ENCODE peak calls at places on chromosomes 13 and 19, in five cellular contexts. A, L, X, P and F are unnamed samples.

GRCh38 chr13:29801737-29802305 is 48.6 kb downstream of the UBL3 start:
- DNase-seq in A (peak; percentile 65), L (peak; percentile 64), P (no peak), X (no peak), F (peak; percentile 39)

GRCh38 chr13:110062777-110063442 is 244.0 kb downstream of the COL4A1 start:
- DNase-seq in X (no peak), A (no peak), L (no peak), P (no peak), F (no peak)

GRCh38 chr19:18202759-18203407 is 959 bp downstream of the RAB3A start:
- DNase-seq in A (peak; percentile 77), P (peak; percentile 65), L (no peak), X (no peak), F (no peak)

GRCh38 chr19:19805480-19805879 is 16.1 kb downstream of the ZNF506 start:
- DNase-seq in L (no peak), A (no peak), P (no peak), X (no peak), F (no peak)

GRCh38 chr13:40517486-40518311 is 148.7 kb downstream of the FOXO1 start:
- DNase-seq in P (no peak), A (no peak), L (no peak), X (no peak), F (no peak)

GRCh38 chr13:37505531-37505930 is 93.0 kb downstream of the POSTN start:
- DNase-seq in X (no peak), A (no peak), L (no peak), P (no peak), F (no peak)

GRCh38 chr13:96091164-96091931 is 1.4 kb downstream of the HS6ST3 start:
- DNase-seq in P (no peak), A (peak; percentile 63), L (peak; percentile 46), X (no peak), F (no peak)

GRCh38 chr13:46063292-46063691 is 10.7 kb upstream of the ZC3H13 start:
- DNase-seq in A (no peak), X (no peak), L (no peak), P (no peak), F (no peak)

GRCh38 chr19:50460161-50460765 is 16.0 kb upstream of the EMC10 start:
- DNase-seq in P (no peak), X (no peak), A (no peak), L (no peak), F (no peak)

GRCh38 chr13:26985285-26985878 is 186.2 kb downstream of the USP12 start:
- DNase-seq in L (peak; percentile 74), X (peak; percentile 38), A (no peak), P (no peak), F (peak; percentile 77)

GRCh38 chr13:45604892-45605291 is 10.6 kb downstream of the ERICH6B start:
- DNase-seq in X (no peak), L (peak; percentile 19), A (no peak), P (no peak), F (no peak)

GRCh38 chr13:70523622-70524021 is 415.4 kb upstream of the KLHL1 start:
- DNase-seq in X (no peak), P (no peak), L (no peak), A (no peak), F (no peak)

GRCh38 chr13:99630269-99630898 is 129.1 kb downstream of the TM9SF2 start:
- DNase-seq in L (no peak), X (no peak), P (peak; percentile 61), A (no peak), F (no peak)

GRCh38 chr13:73440296-73440895 is 381.6 kb downstream of the KLF5 start:
- DNase-seq in P (no peak), X (no peak), A (no peak), L (peak; percentile 60), F (no peak)

GRCh38 chr13:78759704-78760103 is 100.7 kb upstream of the OBI1 start:
- DNase-seq in A (no peak), X (no peak), P (no peak), L (peak; percentile 34), F (no peak)

GRCh38 chr13:112760440-112760839 is 70.6 kb downstream of the ATP11A start:
- DNase-seq in A (no peak), P (no peak), L (no peak), X (no peak), F (no peak)

GRCh38 chr19:4066176-4066606 is 508 bp downstream of the ZBTB7A start:
- DNase-seq in X (no peak), A (peak; percentile 84), L (no peak), P (no peak), F (no peak)

GRCh38 chr13:46274094-46274698 is 62.5 kb downstream of the LRRC63 start:
- DNase-seq in P (no peak), L (no peak), A (no peak), X (no peak), F (no peak)

DNA sequence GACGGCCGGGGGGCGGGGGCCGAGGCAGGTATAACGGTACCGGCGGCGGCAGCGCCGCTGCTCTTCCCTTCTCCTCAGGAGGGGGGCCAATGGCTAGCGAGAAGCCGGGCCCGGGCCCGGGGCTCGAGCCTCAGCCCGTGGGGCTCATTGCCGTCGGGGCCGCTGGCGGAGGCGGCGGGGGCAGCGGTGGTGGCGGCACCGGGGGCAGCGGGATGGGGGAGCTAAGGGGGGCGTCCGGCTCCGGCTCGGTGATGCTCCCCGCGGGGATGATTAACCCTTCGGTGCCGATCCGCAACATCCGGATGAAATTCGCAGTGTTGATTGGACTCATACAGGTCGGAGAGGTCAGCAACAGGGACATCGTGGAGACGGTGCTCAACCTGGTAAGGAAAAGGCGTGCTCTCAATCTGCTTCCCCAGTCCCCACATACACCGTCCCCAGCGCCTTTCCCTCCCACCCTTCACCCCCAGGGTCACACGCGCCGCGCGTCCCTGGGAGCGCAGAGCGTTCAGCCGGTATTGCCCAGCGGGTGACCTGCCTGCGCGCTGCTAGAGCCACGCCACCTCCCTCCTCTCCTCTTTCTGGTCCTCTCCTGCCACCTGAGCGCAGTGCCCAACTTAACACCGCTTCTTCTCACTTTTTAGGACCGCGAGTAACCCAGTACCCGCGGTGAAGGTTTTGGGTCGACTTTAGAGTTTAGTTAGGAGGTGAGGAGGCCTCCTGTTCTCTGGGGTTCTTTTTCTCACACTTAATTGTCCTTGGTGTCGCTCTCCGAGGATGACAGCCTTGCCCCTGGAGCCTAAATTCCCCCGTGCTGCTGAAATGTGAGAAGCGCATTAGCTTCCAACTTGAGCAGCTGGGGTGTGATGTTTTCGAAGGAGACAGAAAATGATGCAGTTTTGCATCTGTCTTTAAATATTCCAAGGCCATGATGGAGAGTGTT is 933 bp downstream of the NBEA start:
- DNase-seq in X (no peak), P (peak; percentile 34), L (peak; percentile 68), A (peak; percentile 64), F (no peak)
- H3K4me3 ChIP-seq in X (peak overlapping the region; percentile 70), P (peak overlapping the region; percentile 98), L (peak overlapping the region; percentile 71), A (peak overlapping the region; percentile 79), F (peak overlapping the region; percentile 68)

GRCh38 chr13:68051910-68052309 is 821.8 kb upstream of the PCDH9 start:
- DNase-seq in A (no peak), X (no peak), L (no peak), P (no peak), F (no peak)

GRCh38 chr13:68050746-68051145 is 820.6 kb upstream of the PCDH9 start:
- DNase-seq in L (no peak), X (no peak), A (no peak), P (no peak), F (no peak)

GRCh38 chr13:68046900-68047299 is 816.8 kb upstream of the PCDH9 start:
- DNase-seq in P (no peak), X (no peak), A (no peak), L (no peak), F (no peak)

GRCh38 chr13:68047889-68048288 is 817.8 kb upstream of the PCDH9 start:
- DNase-seq in A (no peak), P (no peak), X (no peak), L (peak; percentile 10), F (no peak)

DNA sequence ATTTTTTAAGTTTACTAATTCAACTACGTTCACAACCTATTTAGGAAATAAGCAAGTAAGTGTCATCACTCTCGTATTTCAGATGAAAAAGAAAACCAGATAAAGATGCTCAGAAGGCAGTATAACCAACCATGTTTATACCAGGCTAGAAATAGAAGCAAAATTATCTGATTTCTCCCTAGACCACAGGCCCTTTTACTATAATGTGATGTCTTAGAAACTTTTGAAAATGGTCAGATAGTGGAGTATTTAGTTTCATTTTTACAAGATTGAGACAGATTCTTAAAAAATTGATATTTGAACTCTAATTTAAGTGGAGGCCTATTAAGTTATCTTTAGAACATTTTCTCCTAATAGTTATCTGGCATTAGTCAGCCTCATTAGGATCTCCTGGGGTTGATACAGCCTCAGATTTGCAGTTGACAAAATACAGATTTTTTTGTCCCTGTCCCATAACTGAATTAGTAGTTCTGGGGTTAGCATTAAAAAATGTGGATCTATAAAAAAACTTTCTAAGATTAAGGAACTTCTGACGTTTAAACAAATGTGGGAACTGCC is 818.7 kb upstream of the PCDH9 start:
- DNase-seq in X (no peak), A (no peak), L (no peak), P (no peak), F (no peak)
- H3K4me3 ChIP-seq in X (no peak overlapping the region), A (no peak overlapping the region), L (no peak overlapping the region), P (no peak overlapping the region), F (no peak overlapping the region)

GRCh38 chr19:45601524-45602522 is at the start of gene GPR4:
- DNase-seq in X (no peak), P (no peak), L (peak; percentile 65), A (no peak), F (no peak)

GRCh38 chr19:45608948-45609347 is 6.9 kb upstream of the GPR4 start:
- DNase-seq in A (no peak), L (no peak), X (no peak), P (no peak), F (no peak)

DNA sequence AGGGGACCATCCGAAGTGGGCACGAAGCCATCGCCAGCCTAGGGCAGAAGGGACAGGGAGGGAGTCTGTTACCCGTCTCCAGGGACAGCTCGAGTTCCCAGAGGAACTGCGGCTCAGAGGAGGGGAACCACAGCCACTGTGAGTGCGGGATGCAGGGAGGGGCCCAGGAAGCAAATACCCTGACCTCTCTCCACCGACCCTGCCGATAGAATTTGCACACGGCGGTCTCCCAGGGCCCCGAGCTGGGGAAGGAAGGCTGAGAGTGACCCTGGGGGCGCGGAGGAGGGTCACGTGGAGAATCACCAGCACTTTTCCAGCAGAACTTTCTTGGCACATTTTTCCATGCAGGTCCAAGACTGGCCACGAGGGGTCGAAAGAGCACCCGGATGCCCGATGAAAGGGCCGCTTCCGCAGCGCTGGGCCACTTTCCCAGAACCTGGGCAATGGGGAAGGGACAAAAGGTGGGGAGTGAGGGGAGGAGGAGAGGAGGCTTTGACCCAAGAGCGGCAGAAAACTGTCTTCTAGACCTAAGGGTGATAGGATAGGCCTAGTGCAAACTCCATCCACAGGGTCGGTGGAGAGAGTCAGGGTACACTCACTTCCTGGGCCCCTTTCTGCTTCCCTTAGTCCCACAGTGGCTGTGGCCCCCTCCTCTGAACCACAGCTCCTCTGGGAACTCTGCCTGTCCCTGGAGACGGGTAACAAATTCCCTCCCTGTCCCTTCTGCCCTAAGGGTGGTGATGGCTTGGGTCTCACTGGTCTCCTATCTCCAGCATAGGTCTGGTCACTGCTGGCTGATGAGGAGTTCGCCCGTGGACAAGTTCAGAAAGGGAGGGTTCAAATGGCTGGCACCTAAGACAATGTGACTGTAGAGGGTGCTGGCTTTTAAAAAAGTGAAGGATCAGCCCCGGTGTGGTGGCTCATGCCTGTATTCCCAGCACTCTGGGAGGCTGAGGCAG is 5.3 kb upstream of the GPR4 start:
- DNase-seq in X (peak; percentile 11), A (peak; percentile 85), L (peak; percentile 89), P (peak; percentile 82), F (no peak)
- H3K4me3 ChIP-seq in X (no peak overlapping the region), A (peak overlapping the region; percentile 28), L (peak overlapping the region; percentile 8), P (no peak overlapping the region), F (peak overlapping the region; percentile 18)

DNA sequence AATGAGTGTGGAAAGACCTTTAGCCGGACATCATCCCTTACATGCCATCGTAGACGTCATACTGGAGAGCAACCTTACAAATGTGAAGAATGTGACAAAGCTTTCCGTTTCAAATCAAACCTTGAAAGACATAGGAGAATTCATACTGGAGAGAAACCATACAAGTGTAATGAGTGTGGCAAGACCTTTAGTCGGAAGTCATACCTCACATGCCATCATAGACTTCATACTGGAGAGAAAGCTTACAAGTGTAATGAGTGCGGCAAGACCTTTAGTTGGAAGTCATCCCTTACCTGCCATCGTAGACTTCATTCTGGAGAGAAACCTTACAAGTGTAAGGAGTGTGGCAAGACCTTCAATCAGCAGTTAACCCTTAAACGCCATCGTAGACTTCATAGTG is 11.7 kb upstream of the ZNF813 start:
- DNase-seq in X (no peak), L (no peak), P (no peak), A (no peak), F (no peak)
- H3K4me3 ChIP-seq in X (no peak overlapping the region), L (peak overlapping the region; percentile 16), P (no peak overlapping the region), A (no peak overlapping the region), F (no peak overlapping the region)